ENCODE peak calls at places on chromosomes 2 and 18, in nine cellular contexts. One of them, this sample, is unnamed. For H3K36me3, the result is how much of the 10 kb centered on the place peaks cover.

GRCh38 chr18:48328473-48329205 is 80.5 kb downstream of the ZBTB7C start:
- DNase-seq in upper lobe of right lung: no peak
- DNase-seq in heart right ventricle: no peak
- DNase-seq in CD8-positive, alpha-beta memory T cell: no peak
- DNase-seq in cardiac muscle cell: peak
- DNase-seq in transverse colon: no peak
- DNase-seq in spleen: peak
- DNase-seq in tibial nerve: no peak
- DNase-seq in NT2/D1: no peak
- DNase-seq in this sample: no peak

GRCh38 chr2:239523147-239523943 is 122.5 kb upstream of the HDAC4 start:
- DNase-seq in tibial nerve: no peak
- DNase-seq in heart right ventricle: no peak
- DNase-seq in cardiac muscle cell: no peak
- DNase-seq in upper lobe of right lung: no peak
- DNase-seq in CD8-positive, alpha-beta memory T cell: no peak
- DNase-seq in spleen: peak
- DNase-seq in transverse colon: no peak
- DNase-seq in NT2/D1: no peak
- DNase-seq in this sample: no peak

GRCh38 chr2:216023055-216023648 is 9.8 kb upstream of the MREG start:
- DNase-seq in NT2/D1: no peak
- DNase-seq in upper lobe of right lung: no peak
- DNase-seq in transverse colon: peak
- DNase-seq in tibial nerve: no peak
- DNase-seq in CD8-positive, alpha-beta memory T cell: peak
- DNase-seq in cardiac muscle cell: peak
- DNase-seq in spleen: no peak
- DNase-seq in heart right ventricle: no peak
- DNase-seq in this sample: peak

GRCh38 chr2:218383892-218384519 is 1.9 kb downstream of the SLC11A1 start:
- DNase-seq in spleen: peak
- DNase-seq in NT2/D1: no peak
- DNase-seq in CD8-positive, alpha-beta memory T cell: no peak
- DNase-seq in cardiac muscle cell: no peak
- DNase-seq in transverse colon: no peak
- DNase-seq in heart right ventricle: no peak
- DNase-seq in tibial nerve: no peak
- DNase-seq in upper lobe of right lung: peak
- DNase-seq in this sample: no peak

GRCh38 chr2:236743623-236744280 is 174.1 kb downstream of the ACKR3 start:
- DNase-seq in spleen: no peak
- DNase-seq in CD8-positive, alpha-beta memory T cell: no peak
- DNase-seq in heart right ventricle: no peak
- DNase-seq in NT2/D1: no peak
- DNase-seq in tibial nerve: no peak
- DNase-seq in transverse colon: no peak
- DNase-seq in upper lobe of right lung: no peak
- DNase-seq in cardiac muscle cell: peak
- DNase-seq in this sample: no peak

GRCh38 chr2:195677290-195677689 is 20.3 kb downstream of the SLC39A10 start:
- DNase-seq in heart right ventricle: no peak
- DNase-seq in tibial nerve: no peak
- DNase-seq in transverse colon: no peak
- DNase-seq in NT2/D1: no peak
- DNase-seq in upper lobe of right lung: no peak
- DNase-seq in spleen: no peak
- DNase-seq in cardiac muscle cell: no peak
- DNase-seq in CD8-positive, alpha-beta memory T cell: no peak
- DNase-seq in this sample: no peak

GRCh38 chr2:63767307-63767706 is 74.4 kb upstream of the UGP2 start:
- DNase-seq in upper lobe of right lung: no peak
- DNase-seq in CD8-positive, alpha-beta memory T cell: no peak
- DNase-seq in heart right ventricle: no peak
- DNase-seq in tibial nerve: no peak
- DNase-seq in transverse colon: no peak
- DNase-seq in NT2/D1: no peak
- DNase-seq in cardiac muscle cell: no peak
- DNase-seq in spleen: no peak
- DNase-seq in this sample: no peak

GRCh38 chr18:25077933-25078707 is 273.8 kb downstream of the ZNF521 start:
- DNase-seq in cardiac muscle cell: no peak
- DNase-seq in spleen: no peak
- DNase-seq in upper lobe of right lung: no peak
- DNase-seq in tibial nerve: no peak
- DNase-seq in heart right ventricle: no peak
- DNase-seq in NT2/D1: no peak
- DNase-seq in transverse colon: no peak
- DNase-seq in CD8-positive, alpha-beta memory T cell: no peak
- DNase-seq in this sample: no peak

GRCh38 chr2:71190959-71191943 is 35.7 kb downstream of the PAIP2B start:
- DNase-seq in transverse colon: no peak
- DNase-seq in NT2/D1: no peak
- DNase-seq in heart right ventricle: no peak
- DNase-seq in upper lobe of right lung: no peak
- DNase-seq in cardiac muscle cell: peak
- DNase-seq in tibial nerve: no peak
- DNase-seq in CD8-positive, alpha-beta memory T cell: no peak
- DNase-seq in spleen: no peak
- DNase-seq in this sample: peak

GRCh38 chr2:20434588-20435294 is 12.1 kb upstream of the RHOB start:
- DNase-seq in cardiac muscle cell: no peak
- DNase-seq in CD8-positive, alpha-beta memory T cell: no peak
- DNase-seq in spleen: no peak
- DNase-seq in NT2/D1: no peak
- DNase-seq in heart right ventricle: no peak
- DNase-seq in tibial nerve: peak
- DNase-seq in transverse colon: peak
- DNase-seq in upper lobe of right lung: no peak
- DNase-seq in this sample: no peak

GRCh38 chr18:50926521-50926920 is 41.3 kb upstream of the ELAC1 start:
- DNase-seq in heart right ventricle: no peak
- DNase-seq in transverse colon: no peak
- DNase-seq in spleen: no peak
- DNase-seq in NT2/D1: no peak
- DNase-seq in upper lobe of right lung: no peak
- DNase-seq in CD8-positive, alpha-beta memory T cell: no peak
- DNase-seq in cardiac muscle cell: no peak
- DNase-seq in tibial nerve: no peak
- DNase-seq in this sample: no peak
- H3K36me3 ChIP-seq in heart right ventricle: under half
- H3K36me3 ChIP-seq in transverse colon: under half
- H3K36me3 ChIP-seq in spleen: half or more
- H3K36me3 ChIP-seq in NT2/D1: under half
- H3K36me3 ChIP-seq in upper lobe of right lung: under half
- H3K36me3 ChIP-seq in CD8-positive, alpha-beta memory T cell: under half
- H3K36me3 ChIP-seq in cardiac muscle cell: under half
- H3K36me3 ChIP-seq in tibial nerve: half or more
- H3K36me3 ChIP-seq in this sample: under half

DNA sequence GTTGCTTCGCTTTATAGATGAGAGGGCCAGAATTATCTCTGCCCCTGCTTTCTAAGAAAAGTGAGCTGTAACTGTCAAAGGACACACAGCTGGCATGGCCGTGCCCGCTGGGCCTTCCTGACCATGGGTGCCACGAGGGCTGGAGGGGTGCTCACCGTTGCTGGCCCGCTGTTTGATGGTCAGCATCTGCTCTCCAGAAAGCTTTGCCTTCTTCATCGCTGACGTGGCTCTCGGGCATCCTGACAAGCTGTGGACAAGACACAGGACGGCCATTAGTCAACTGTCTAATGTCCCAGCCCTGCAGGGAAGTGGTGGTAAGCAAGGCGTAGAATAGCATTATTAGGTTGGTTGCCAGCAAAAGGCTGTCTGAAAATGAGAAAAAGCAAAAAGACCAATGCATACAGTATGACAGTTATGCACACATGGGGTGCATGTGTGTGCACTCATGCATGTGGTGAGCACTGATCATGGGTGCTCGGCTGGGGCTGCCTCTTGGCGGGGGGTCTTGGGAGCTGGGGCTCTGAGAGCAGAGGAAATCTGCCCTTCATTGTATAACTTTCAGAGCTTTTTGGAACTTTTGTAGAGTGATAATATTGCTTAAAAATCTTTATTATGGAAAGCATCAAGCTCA is 64.7 kb upstream of the PXDN start:
- DNase-seq in CD8-positive, alpha-beta memory T cell: no peak
- DNase-seq in NT2/D1: no peak
- DNase-seq in cardiac muscle cell: no peak
- DNase-seq in upper lobe of right lung: no peak
- DNase-seq in heart right ventricle: no peak
- DNase-seq in spleen: peak
- DNase-seq in transverse colon: no peak
- DNase-seq in tibial nerve: no peak
- DNase-seq in this sample: no peak
- H3K36me3 ChIP-seq in CD8-positive, alpha-beta memory T cell: under half
- H3K36me3 ChIP-seq in NT2/D1: under half
- H3K36me3 ChIP-seq in cardiac muscle cell: under half
- H3K36me3 ChIP-seq in upper lobe of right lung: under half
- H3K36me3 ChIP-seq in heart right ventricle: under half
- H3K36me3 ChIP-seq in spleen: under half
- H3K36me3 ChIP-seq in transverse colon: under half
- H3K36me3 ChIP-seq in tibial nerve: under half
- H3K36me3 ChIP-seq in this sample: under half

GRCh38 chr2:240577281-240578109 is 9.0 kb upstream of the CAPN10 start:
- DNase-seq in NT2/D1: no peak
- DNase-seq in CD8-positive, alpha-beta memory T cell: no peak
- DNase-seq in heart right ventricle: peak
- DNase-seq in upper lobe of right lung: no peak
- DNase-seq in cardiac muscle cell: no peak
- DNase-seq in transverse colon: no peak
- DNase-seq in spleen: no peak
- DNase-seq in tibial nerve: no peak
- DNase-seq in this sample: no peak
- H3K36me3 ChIP-seq in NT2/D1: half or more
- H3K36me3 ChIP-seq in CD8-positive, alpha-beta memory T cell: under half
- H3K36me3 ChIP-seq in heart right ventricle: under half
- H3K36me3 ChIP-seq in upper lobe of right lung: half or more
- H3K36me3 ChIP-seq in cardiac muscle cell: under half
- H3K36me3 ChIP-seq in transverse colon: under half
- H3K36me3 ChIP-seq in spleen: half or more
- H3K36me3 ChIP-seq in tibial nerve: half or more
- H3K36me3 ChIP-seq in this sample: under half

GRCh38 chr2:143564419-143564818 is 435.2 kb downstream of the ARHGAP15 start:
- DNase-seq in CD8-positive, alpha-beta memory T cell: no peak
- DNase-seq in transverse colon: no peak
- DNase-seq in NT2/D1: no peak
- DNase-seq in tibial nerve: no peak
- DNase-seq in heart right ventricle: no peak
- DNase-seq in spleen: no peak
- DNase-seq in cardiac muscle cell: no peak
- DNase-seq in upper lobe of right lung: no peak
- DNase-seq in this sample: no peak

GRCh38 chr2:143560724-143561123 is 431.5 kb downstream of the ARHGAP15 start:
- DNase-seq in cardiac muscle cell: no peak
- DNase-seq in transverse colon: no peak
- DNase-seq in heart right ventricle: no peak
- DNase-seq in NT2/D1: no peak
- DNase-seq in spleen: no peak
- DNase-seq in CD8-positive, alpha-beta memory T cell: no peak
- DNase-seq in tibial nerve: no peak
- DNase-seq in upper lobe of right lung: no peak
- DNase-seq in this sample: no peak

GRCh38 chr2:143559202-143559601 is 430.0 kb downstream of the ARHGAP15 start:
- DNase-seq in cardiac muscle cell: no peak
- DNase-seq in transverse colon: no peak
- DNase-seq in tibial nerve: no peak
- DNase-seq in NT2/D1: no peak
- DNase-seq in spleen: no peak
- DNase-seq in heart right ventricle: no peak
- DNase-seq in CD8-positive, alpha-beta memory T cell: no peak
- DNase-seq in upper lobe of right lung: no peak
- DNase-seq in this sample: no peak

GRCh38 chr2:143553261-143553660 is 424.0 kb downstream of the ARHGAP15 start:
- DNase-seq in heart right ventricle: no peak
- DNase-seq in CD8-positive, alpha-beta memory T cell: no peak
- DNase-seq in NT2/D1: no peak
- DNase-seq in spleen: no peak
- DNase-seq in cardiac muscle cell: no peak
- DNase-seq in transverse colon: no peak
- DNase-seq in tibial nerve: no peak
- DNase-seq in upper lobe of right lung: no peak
- DNase-seq in this sample: no peak

DNA sequence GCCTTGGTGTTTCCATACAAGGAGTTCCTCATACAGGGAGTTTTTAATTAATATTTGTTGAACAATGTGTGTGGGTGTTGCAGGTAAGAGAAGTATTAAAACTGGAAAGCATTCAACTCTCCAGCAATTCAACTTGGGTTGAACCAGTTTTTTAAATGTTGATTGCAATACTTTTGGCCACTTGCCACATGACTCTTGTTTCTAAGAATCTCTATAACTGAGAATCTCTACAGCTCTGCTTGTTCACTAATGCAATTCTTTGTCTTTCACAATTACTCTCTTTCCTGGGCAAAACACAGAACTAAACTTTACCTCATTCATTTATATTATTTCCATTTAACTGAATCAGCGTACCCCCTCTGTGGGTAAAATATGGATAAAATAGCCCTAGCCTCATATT is 429.4 kb downstream of the ARHGAP15 start:
- DNase-seq in CD8-positive, alpha-beta memory T cell: no peak
- DNase-seq in cardiac muscle cell: peak
- DNase-seq in tibial nerve: no peak
- DNase-seq in spleen: no peak
- DNase-seq in heart right ventricle: no peak
- DNase-seq in transverse colon: no peak
- DNase-seq in NT2/D1: no peak
- DNase-seq in upper lobe of right lung: no peak
- DNase-seq in this sample: no peak
- H3K36me3 ChIP-seq in CD8-positive, alpha-beta memory T cell: under half
- H3K36me3 ChIP-seq in cardiac muscle cell: under half
- H3K36me3 ChIP-seq in tibial nerve: under half
- H3K36me3 ChIP-seq in spleen: half or more
- H3K36me3 ChIP-seq in heart right ventricle: under half
- H3K36me3 ChIP-seq in transverse colon: under half
- H3K36me3 ChIP-seq in NT2/D1: under half
- H3K36me3 ChIP-seq in upper lobe of right lung: under half
- H3K36me3 ChIP-seq in this sample: under half

GRCh38 chr2:117232305-117232704 is 582.2 kb upstream of the DDX18 start:
- DNase-seq in spleen: no peak
- DNase-seq in cardiac muscle cell: no peak
- DNase-seq in heart right ventricle: no peak
- DNase-seq in upper lobe of right lung: no peak
- DNase-seq in NT2/D1: no peak
- DNase-seq in CD8-positive, alpha-beta memory T cell: no peak
- DNase-seq in tibial nerve: no peak
- DNase-seq in transverse colon: no peak
- DNase-seq in this sample: peak
- H3K36me3 ChIP-seq in spleen: under half
- H3K36me3 ChIP-seq in cardiac muscle cell: under half
- H3K36me3 ChIP-seq in heart right ventricle: under half
- H3K36me3 ChIP-seq in upper lobe of right lung: under half
- H3K36me3 ChIP-seq in NT2/D1: under half
- H3K36me3 ChIP-seq in CD8-positive, alpha-beta memory T cell: under half
- H3K36me3 ChIP-seq in tibial nerve: under half
- H3K36me3 ChIP-seq in transverse colon: under half
- H3K36me3 ChIP-seq in this sample: under half

GRCh38 chr2:159758239-159758638 is 39.8 kb downstream of the CD302 start:
- DNase-seq in NT2/D1: no peak
- DNase-seq in upper lobe of right lung: no peak
- DNase-seq in heart right ventricle: no peak
- DNase-seq in cardiac muscle cell: no peak
- DNase-seq in tibial nerve: no peak
- DNase-seq in spleen: no peak
- DNase-seq in transverse colon: no peak
- DNase-seq in CD8-positive, alpha-beta memory T cell: no peak
- DNase-seq in this sample: no peak
- H3K36me3 ChIP-seq in NT2/D1: half or more
- H3K36me3 ChIP-seq in upper lobe of right lung: half or more
- H3K36me3 ChIP-seq in heart right ventricle: under half
- H3K36me3 ChIP-seq in cardiac muscle cell: half or more
- H3K36me3 ChIP-seq in tibial nerve: half or more
- H3K36me3 ChIP-seq in spleen: half or more
- H3K36me3 ChIP-seq in transverse colon: under half
- H3K36me3 ChIP-seq in CD8-positive, alpha-beta memory T cell: under half
- H3K36me3 ChIP-seq in this sample: half or more

This sample was measured in A673.